ENCODE peak calls at places on chromosomes 2 and 18, in ten cellular contexts. E, D, P, R, Q, Y, C, N, A and B are unnamed samples.
A peak's percentile ranks its signal among the peaks of the same experiment; 100 is the strongest.

GRCh38 chr2:12316464-12316863 is 400.3 kb upstream of the TRIB2 start:
- DNase-seq in D (no peak), Q (no peak), P (no peak), N (no peak), A (no peak), R (no peak), C (no peak), Y (no peak), E (no peak), B (no peak)

GRCh38 chr2:158967731-158968395 is 577 bp upstream of the TANC1 start:
- DNase-seq in P (peak; percentile 80), C (peak; percentile 89), Y (peak; percentile 79), D (peak; percentile 59), R (no peak), N (peak; percentile 33), E (peak; percentile 17), Q (no peak), A (no peak), B (peak; percentile 86)

GRCh38 chr2:112204411-112204810 is 50.4 kb downstream of the ZC3H8 start:
- DNase-seq in R (no peak), E (no peak), Y (peak; percentile 30), D (no peak), C (peak; percentile 10), Q (no peak), A (no peak), P (peak; percentile 46), N (no peak), B (no peak)

GRCh38 chr18:36459786-36460185 is 162.3 kb downstream of the FHOD3 start:
- DNase-seq in D (no peak), Q (no peak), A (no peak), C (no peak), P (no peak), E (no peak), Y (no peak), R (no peak), N (no peak), B (no peak)

GRCh38 chr2:240182966-240183365 is 42.5 kb upstream of the OTOS start:
- DNase-seq in Y (no peak), E (no peak), P (no peak), R (no peak), Q (no peak), C (no peak), A (no peak), D (no peak), N (no peak), B (no peak)

GRCh38 chr2:237863659-237864029 is 4.2 kb downstream of the RAMP1 start:
- DNase-seq in D (no peak), C (no peak), Y (no peak), Q (no peak), E (no peak), R (no peak), A (no peak), P (no peak), N (no peak), B (no peak)

GRCh38 chr2:205758051-205758450 is 75.8 kb downstream of the NRP2 start:
- DNase-seq in A (no peak), Q (no peak), P (peak; percentile 70), E (no peak), N (no peak), D (no peak), C (no peak), Y (peak; percentile 83), R (no peak), B (no peak)

GRCh38 chr18:51645607-51646006 is 448.1 kb upstream of the MEX3C start:
- DNase-seq in N (no peak), Q (no peak), D (no peak), E (no peak), R (no peak), Y (no peak), P (no peak), A (no peak), C (no peak), B (no peak)

GRCh38 chr2:200422532-200423262 is 87.2 kb downstream of the KCTD18 start:
- DNase-seq in P (peak; percentile 48), A (no peak), C (no peak), Y (no peak), Q (no peak), E (no peak), R (no peak), N (no peak), D (no peak), B (no peak)

GRCh38 chr2:72032481-72033041 is 115.1 kb downstream of the CYP26B1 start:
- DNase-seq in R (no peak), C (no peak), N (no peak), D (no peak), Y (no peak), P (no peak), Q (no peak), E (no peak), A (no peak), B (peak; percentile 0)

GRCh38 chr18:37266290-37266689 is 299.3 kb downstream of the CELF4 start:
- DNase-seq in Q (no peak), Y (no peak), N (peak; percentile 73), E (no peak), D (no peak), C (peak; percentile 75), P (no peak), R (no peak), A (no peak), B (no peak)

GRCh38 chr18:79524181-79525078 is 128.7 kb downstream of the NFATC1 start:
- DNase-seq in Q (peak; percentile 53), D (no peak), N (no peak), E (no peak), R (no peak), C (no peak), P (no peak), Y (no peak), A (no peak), B (no peak)

GRCh38 chr2:240623531-240624010 is 1.7 kb upstream of the GPR35 start:
- DNase-seq in N (no peak), D (no peak), P (no peak), C (no peak), R (no peak), Q (no peak), Y (no peak), E (no peak), A (no peak), B (no peak)

GRCh38 chr2:28661589-28662001 is 90.0 kb upstream of the PPP1CB start:
- DNase-seq in Q (no peak), N (no peak), A (peak; percentile 90), Y (peak; percentile 82), R (peak; percentile 2), E (no peak), D (no peak), P (peak; percentile 74), C (no peak), B (no peak)

GRCh38 chr2:119546446-119546765 is 2.2 kb downstream of the CFAP221 start:
- DNase-seq in A (no peak), P (no peak), D (no peak), N (no peak), R (no peak), C (no peak), Q (no peak), E (no peak), Y (no peak), B (no peak)

GRCh38 chr18:58166278-58166844 is 122.3 kb downstream of the NEDD4L start:
- DNase-seq in E (no peak), Q (no peak), D (no peak), C (no peak), N (no peak), R (no peak), Y (no peak), P (no peak), A (no peak), B (no peak)

GRCh38 chr18:26185267-26185666 is 41.0 kb upstream of the TAF4B start:
- DNase-seq in Q (no peak), E (no peak), A (no peak), D (no peak), C (no peak), N (peak; percentile 43), Y (no peak), P (peak; percentile 7), R (no peak), B (no peak)

GRCh38 chr18:48790869-48791635 is 159.7 kb downstream of the SMAD7 start:
- DNase-seq in E (no peak), C (no peak), Y (no peak), N (no peak), R (no peak), A (no peak), D (no peak), Q (no peak), P (no peak), B (no peak)

GRCh38 chr2:71583876-71584275 is 130.5 kb downstream of the DYSF start:
- DNase-seq in A (no peak), D (no peak), N (no peak), Y (peak; percentile 83), E (no peak), P (peak; percentile 29), R (no peak), Q (no peak), C (no peak), B (no peak)

GRCh38 chr18:13548944-13549878 is 177.1 kb downstream of the FAM210A start:
- DNase-seq in A (no peak), D (no peak), Y (no peak), N (no peak), P (no peak), E (no peak), R (no peak), C (no peak), Q (no peak), B (no peak)

GRCh38 chr2:213087040-213087439 is 64.4 kb downstream of the IKZF2 start:
- DNase-seq in N (no peak), E (no peak), Q (no peak), Y (no peak), R (no peak), P (no peak), C (no peak), D (no peak), A (no peak), B (no peak)

GRCh38 chr2:203909192-203909945 is 27.2 kb upstream of the ICOS start:
- DNase-seq in P (peak; percentile 87), A (peak; percentile 65), E (peak; percentile 49), C (peak; percentile 53), D (peak; percentile 19), N (peak; percentile 48), R (no peak), Y (peak; percentile 56), Q (no peak), B (peak; percentile 20)

GRCh38 chr2:136051001-136051724 is 65.7 kb upstream of the DARS1 start:
- DNase-seq in N (no peak), C (no peak), D (no peak), E (no peak), A (no peak), P (no peak), Y (no peak), R (no peak), Q (no peak), B (no peak)

GRCh38 chr18:48826271-48826670 is 124.5 kb downstream of the SMAD7 start:
- DNase-seq in A (no peak), E (no peak), R (no peak), N (no peak), C (no peak), Y (no peak), P (no peak), Q (no peak), D (no peak), B (peak; percentile 0)

GRCh38 chr2:29042581-29043075 is 31.7 kb downstream of the PCARE start:
- DNase-seq in Q (no peak), D (no peak), N (no peak), R (no peak), C (no peak), P (no peak), A (peak; percentile 29), E (no peak), Y (no peak), B (no peak)

GRCh38 chr2:36780231-36780808 is 83.8 kb downstream of the VIT start:
- DNase-seq in E (peak; percentile 24), A (peak; percentile 51), N (peak; percentile 77), P (peak; percentile 69), R (peak; percentile 15), Y (peak; percentile 66), Q (no peak), D (no peak), C (peak; percentile 61), B (peak; percentile 58)

GRCh38 chr18:55264108-55264507 is 304.8 kb upstream of the CCDC68 start:
- DNase-seq in P (no peak), Q (no peak), R (no peak), C (peak; percentile 59), D (no peak), N (peak; percentile 17), Y (peak; percentile 31), E (no peak), A (no peak), B (no peak)

GRCh38 chr2:161905389-161906046 is 168.5 kb downstream of the DPP4 start:
- DNase-seq in C (no peak), Y (peak; percentile 83), A (no peak), R (peak; percentile 29), N (no peak), P (no peak), E (no peak), D (no peak), Q (no peak), B (no peak)